ENCODE peak calls at places on chromosomes 4 and X, in six cellular contexts. One of them, this sample, is unnamed. For H3K36me3, the result is how much of the 10 kb centered on the place peaks cover.

GRCh38 chr4:82811838-82812672 is 13.5 kb upstream of the SCD5 start:
- DNase-seq in psoas muscle: no peak
- DNase-seq in uterus: no peak
- DNase-seq in esophagus squamous epithelium: no peak
- DNase-seq in HepG2: no peak
- DNase-seq in hepatocyte: no peak
- DNase-seq in this sample: peak

GRCh38 chr4:104815593-104816156 is 321.0 kb upstream of the CXXC4 start:
- DNase-seq in esophagus squamous epithelium: no peak
- DNase-seq in uterus: no peak
- DNase-seq in HepG2: no peak
- DNase-seq in hepatocyte: peak
- DNase-seq in psoas muscle: no peak
- DNase-seq in this sample: no peak

GRCh38 chrX:100802843-100803242 is 17.3 kb upstream of the CSTF2 start:
- DNase-seq in psoas muscle: no peak
- DNase-seq in HepG2: no peak
- DNase-seq in hepatocyte: no peak
- DNase-seq in esophagus squamous epithelium: no peak
- DNase-seq in uterus: no peak
- DNase-seq in this sample: no peak

GRCh38 chrX:136665258-136665900 is 17.4 kb downstream of the CD40LG start:
- DNase-seq in esophagus squamous epithelium: no peak
- DNase-seq in uterus: no peak
- DNase-seq in HepG2: no peak
- DNase-seq in hepatocyte: no peak
- DNase-seq in psoas muscle: no peak
- DNase-seq in this sample: no peak

GRCh38 chr4:40672528-40673522 is 43.2 kb upstream of the RBM47 start:
- DNase-seq in hepatocyte: peak
- DNase-seq in uterus: no peak
- DNase-seq in psoas muscle: no peak
- DNase-seq in HepG2: peak
- DNase-seq in esophagus squamous epithelium: no peak
- DNase-seq in this sample: peak

GRCh38 chrX:53356186-53356585 is 66.3 kb downstream of the SMC1A start:
- DNase-seq in uterus: no peak
- DNase-seq in hepatocyte: no peak
- DNase-seq in esophagus squamous epithelium: no peak
- DNase-seq in psoas muscle: no peak
- DNase-seq in HepG2: no peak
- DNase-seq in this sample: peak

GRCh38 chr4:122873752-122874151 is 47.1 kb downstream of the FGF2 start:
- DNase-seq in esophagus squamous epithelium: no peak
- DNase-seq in uterus: no peak
- DNase-seq in psoas muscle: no peak
- DNase-seq in hepatocyte: peak
- DNase-seq in HepG2: no peak
- DNase-seq in this sample: no peak

GRCh38 chr4:173680278-173680677 is 150.2 kb upstream of the HAND2 start:
- DNase-seq in esophagus squamous epithelium: no peak
- DNase-seq in psoas muscle: no peak
- DNase-seq in hepatocyte: no peak
- DNase-seq in HepG2: no peak
- DNase-seq in uterus: no peak
- DNase-seq in this sample: no peak

GRCh38 chrX:37553476-37553875 is 18.0 kb upstream of the LANCL3 start:
- DNase-seq in psoas muscle: no peak
- DNase-seq in uterus: no peak
- DNase-seq in hepatocyte: no peak
- DNase-seq in HepG2: no peak
- DNase-seq in esophagus squamous epithelium: no peak
- DNase-seq in this sample: no peak

GRCh38 chr4:99117876-99118693 is 26.0 kb downstream of the ADH4 start:
- DNase-seq in psoas muscle: no peak
- DNase-seq in hepatocyte: peak
- DNase-seq in esophagus squamous epithelium: no peak
- DNase-seq in uterus: no peak
- DNase-seq in HepG2: peak
- DNase-seq in this sample: no peak

GRCh38 chr4:55437356-55437796 is 41.6 kb downstream of the TMEM165 start:
- DNase-seq in HepG2: peak
- DNase-seq in esophagus squamous epithelium: no peak
- DNase-seq in uterus: no peak
- DNase-seq in hepatocyte: peak
- DNase-seq in psoas muscle: no peak
- DNase-seq in this sample: peak

GRCh38 chr4:55437823-55438222 is 42.1 kb downstream of the TMEM165 start:
- DNase-seq in esophagus squamous epithelium: no peak
- DNase-seq in hepatocyte: no peak
- DNase-seq in HepG2: no peak
- DNase-seq in psoas muscle: no peak
- DNase-seq in uterus: no peak
- DNase-seq in this sample: no peak

GRCh38 chr4:55440786-55441185 is 45.0 kb downstream of the TMEM165 start:
- DNase-seq in hepatocyte: no peak
- DNase-seq in esophagus squamous epithelium: no peak
- DNase-seq in psoas muscle: no peak
- DNase-seq in HepG2: no peak
- DNase-seq in uterus: no peak
- DNase-seq in this sample: no peak

GRCh38 chr4:55439023-55439422 is 43.3 kb downstream of the TMEM165 start:
- DNase-seq in psoas muscle: no peak
- DNase-seq in HepG2: peak
- DNase-seq in uterus: no peak
- DNase-seq in esophagus squamous epithelium: no peak
- DNase-seq in hepatocyte: no peak
- DNase-seq in this sample: no peak

DNA sequence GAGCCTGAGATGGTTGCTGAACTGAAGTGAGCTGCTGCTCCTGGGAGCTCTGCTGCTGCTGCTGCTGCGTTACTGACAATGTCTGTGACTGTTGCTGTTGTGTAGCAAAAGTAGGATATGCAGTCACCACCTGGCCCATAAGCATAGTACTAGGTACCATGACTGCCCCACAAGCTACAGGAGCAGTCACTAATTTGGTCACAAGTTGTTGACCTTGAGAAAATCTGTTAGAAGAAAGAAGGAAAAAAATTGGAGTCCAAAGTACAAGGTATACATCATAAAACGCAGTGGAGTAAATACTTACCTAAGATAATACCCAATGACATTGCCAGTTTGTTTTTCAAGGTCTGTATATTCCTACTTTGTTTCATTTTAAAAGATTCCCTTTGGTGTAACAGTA is 42.6 kb downstream of the TMEM165 start:
- DNase-seq in psoas muscle: no peak
- DNase-seq in uterus: no peak
- DNase-seq in HepG2: peak
- DNase-seq in hepatocyte: peak
- DNase-seq in esophagus squamous epithelium: no peak
- DNase-seq in this sample: peak
- H3K36me3 ChIP-seq in psoas muscle: half or more
- H3K36me3 ChIP-seq in uterus: under half
- H3K36me3 ChIP-seq in HepG2: under half
- H3K36me3 ChIP-seq in hepatocyte: under half
- H3K36me3 ChIP-seq in esophagus squamous epithelium: half or more
- H3K36me3 ChIP-seq in this sample: under half

DNA sequence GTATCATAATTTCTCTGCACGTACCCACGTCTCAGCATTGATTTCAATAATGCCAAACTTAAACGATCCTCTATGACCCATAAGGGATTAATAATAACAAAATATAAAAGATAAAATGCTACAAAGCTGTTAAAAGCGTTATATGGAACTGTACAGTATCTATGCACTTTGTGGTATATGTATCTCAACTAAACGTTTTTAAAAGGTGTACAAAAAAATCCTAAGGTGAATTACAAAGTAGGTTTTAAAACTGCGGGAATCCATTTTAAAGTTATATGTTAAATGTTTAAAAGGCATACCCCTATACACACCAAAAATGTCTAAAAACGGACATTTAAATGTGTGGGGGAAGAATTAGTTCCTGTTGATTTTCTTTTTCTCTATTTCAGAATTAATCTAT is 860 bp downstream of the ZNF182 start:
- DNase-seq in uterus: no peak
- DNase-seq in hepatocyte: no peak
- DNase-seq in HepG2: no peak
- DNase-seq in psoas muscle: no peak
- DNase-seq in esophagus squamous epithelium: no peak
- DNase-seq in this sample: no peak
- H3K4me3 ChIP-seq in uterus: peak
- H3K4me3 ChIP-seq in hepatocyte: peak
- H3K4me3 ChIP-seq in HepG2: peak
- H3K4me3 ChIP-seq in psoas muscle: peak
- H3K4me3 ChIP-seq in esophagus squamous epithelium: peak
- H3K4me3 ChIP-seq in this sample: peak

DNA sequence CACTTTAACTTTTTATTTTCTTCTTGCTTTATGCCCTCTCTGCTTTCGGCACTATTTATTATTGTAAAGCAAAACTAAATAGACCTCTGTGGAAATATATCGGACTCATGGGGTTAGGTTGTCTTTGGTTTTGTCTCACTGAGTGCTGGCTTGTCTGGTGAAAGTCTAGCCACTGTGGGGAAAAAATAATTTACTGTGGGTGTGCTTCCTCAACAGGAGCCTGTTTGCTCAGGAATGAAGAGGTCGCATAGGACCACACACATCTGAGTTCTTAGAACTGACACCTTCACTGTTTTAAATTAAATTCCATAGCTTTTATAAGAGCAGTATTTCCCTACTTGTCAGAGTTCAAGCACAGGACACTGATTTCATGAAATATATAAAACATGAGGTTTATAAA is 103.0 kb upstream of the BMPR1B start:
- DNase-seq in psoas muscle: no peak
- DNase-seq in HepG2: no peak
- DNase-seq in hepatocyte: no peak
- DNase-seq in esophagus squamous epithelium: no peak
- DNase-seq in uterus: no peak
- DNase-seq in this sample: no peak
- TF ChIP-seq CTCF in psoas muscle: no peak
- TF ChIP-seq CTCF in HepG2: no peak
- TF ChIP-seq CTCF in hepatocyte: no peak
- TF ChIP-seq CTCF in esophagus squamous epithelium: no peak
- TF ChIP-seq CTCF in uterus: no peak
- TF ChIP-seq CTCF in this sample: no peak

DNA sequence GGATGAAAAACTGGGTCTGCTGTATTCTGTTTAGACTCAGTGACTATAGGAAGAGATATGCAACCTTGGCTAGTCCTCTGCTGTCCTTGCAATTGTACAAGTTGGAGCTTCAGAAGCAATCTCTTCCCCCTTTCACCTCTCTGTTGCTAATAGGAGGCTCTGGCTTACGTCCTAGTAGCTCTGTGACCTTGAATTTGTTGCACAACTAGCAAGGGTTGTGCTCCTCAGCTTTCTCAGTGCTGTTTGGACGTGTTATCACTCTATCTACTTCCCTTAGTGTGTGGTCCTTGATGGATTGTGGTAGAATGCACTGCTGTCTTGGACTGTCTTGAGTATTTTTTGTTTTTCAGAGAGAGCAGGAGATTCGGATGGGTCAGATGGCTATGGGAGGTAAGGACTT is 3.4 kb upstream of the ITGB1BP2 start:
- DNase-seq in uterus: no peak
- DNase-seq in psoas muscle: no peak
- DNase-seq in esophagus squamous epithelium: no peak
- DNase-seq in HepG2: no peak
- DNase-seq in hepatocyte: no peak
- DNase-seq in this sample: no peak
- H3K36me3 ChIP-seq in uterus: under half
- H3K36me3 ChIP-seq in psoas muscle: half or more
- H3K36me3 ChIP-seq in esophagus squamous epithelium: half or more
- H3K36me3 ChIP-seq in HepG2: under half
- H3K36me3 ChIP-seq in hepatocyte: under half
- H3K36me3 ChIP-seq in this sample: under half

GRCh38 chr4:153205757-153206156 is 1.5 kb downstream of the TRIM2 start:
- DNase-seq in hepatocyte: peak
- DNase-seq in esophagus squamous epithelium: no peak
- DNase-seq in uterus: no peak
- DNase-seq in HepG2: no peak
- DNase-seq in psoas muscle: no peak
- DNase-seq in this sample: peak
- H3K4me3 ChIP-seq in hepatocyte: peak
- H3K4me3 ChIP-seq in esophagus squamous epithelium: no peak
- H3K4me3 ChIP-seq in uterus: no peak
- H3K4me3 ChIP-seq in HepG2: no peak
- H3K4me3 ChIP-seq in psoas muscle: no peak
- H3K4me3 ChIP-seq in this sample: peak

DNA sequence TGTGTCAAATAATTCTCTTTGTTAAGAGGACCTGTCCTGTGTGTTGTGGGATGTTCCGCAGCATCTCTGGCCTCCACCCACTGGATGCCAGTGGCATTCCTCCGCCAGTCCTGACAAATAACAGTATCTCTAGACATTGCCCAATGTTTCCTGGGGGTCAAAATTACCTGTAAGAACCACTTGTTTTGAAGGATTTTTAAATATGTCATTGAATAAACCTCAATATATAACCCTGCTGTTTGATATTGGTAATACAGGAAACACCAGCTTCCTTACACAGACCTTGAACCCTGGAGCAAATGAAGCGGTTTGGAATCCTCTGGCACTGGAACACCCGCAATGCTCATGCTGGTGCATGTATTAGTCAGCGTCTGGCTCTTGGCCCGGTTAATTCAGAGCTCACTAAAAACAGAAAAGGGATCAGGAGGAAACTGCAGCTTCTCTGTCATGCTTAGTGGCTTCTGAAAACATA is 101.3 kb downstream of the TBL1X start:
- DNase-seq in HepG2: peak
- DNase-seq in hepatocyte: peak
- DNase-seq in uterus: peak
- DNase-seq in psoas muscle: peak
- DNase-seq in esophagus squamous epithelium: no peak
- DNase-seq in this sample: no peak
- TF ChIP-seq CTCF in HepG2: no peak
- TF ChIP-seq CTCF in hepatocyte: no peak
- TF ChIP-seq CTCF in uterus: no peak
- TF ChIP-seq CTCF in psoas muscle: no peak
- TF ChIP-seq CTCF in esophagus squamous epithelium: no peak
- TF ChIP-seq CTCF in this sample: no peak

GRCh38 chrX:39841604-39842003 is 256.2 kb downstream of the BCOR start:
- DNase-seq in psoas muscle: no peak
- DNase-seq in hepatocyte: no peak
- DNase-seq in HepG2: no peak
- DNase-seq in esophagus squamous epithelium: no peak
- DNase-seq in uterus: no peak
- DNase-seq in this sample: no peak
- H3K36me3 ChIP-seq in psoas muscle: under half
- H3K36me3 ChIP-seq in hepatocyte: under half
- H3K36me3 ChIP-seq in HepG2: under half
- H3K36me3 ChIP-seq in esophagus squamous epithelium: under half
- H3K36me3 ChIP-seq in uterus: under half
- H3K36me3 ChIP-seq in this sample: under half

This sample was measured in Caco-2.